ENCODE peak calls at places on chromosomes 3 and 15, in five cellular contexts. W, Z, B, O and L are unnamed samples.

GRCh38 chr3:154122912-154123559 is 1.8 kb downstream of the ARHGEF26 start:
- DNase-seq in W (peak), Z (peak), B (no peak), O (no peak), L (peak)

GRCh38 chr3:99410789-99411311 is 227.5 kb upstream of the COL8A1 start:
- DNase-seq in W (peak), Z (peak), B (no peak), O (peak), L (no peak)

GRCh38 chr3:100040446-100040845 is 73.9 kb downstream of the FILIP1L start:
- DNase-seq in W (peak), Z (peak), B (no peak), O (no peak), L (no peak)

GRCh38 chr3:194714564-194714963 is 28.9 kb downstream of the FAM43A start:
- DNase-seq in W (no peak), Z (no peak), B (no peak), O (no peak), L (no peak)

GRCh38 chr3:61872077-61872706 is 310.8 kb downstream of the PTPRG start:
- DNase-seq in W (no peak), Z (no peak), B (no peak), O (no peak), L (no peak)

GRCh38 chr3:197025736-197026480 is 3.7 kb downstream of the MELTF start:
- DNase-seq in W (no peak), Z (no peak), B (no peak), O (no peak), L (no peak)

GRCh38 chr15:67144609-67145306 is 79.4 kb downstream of the SMAD3 start:
- DNase-seq in W (no peak), Z (peak), B (no peak), O (no peak), L (no peak)

GRCh38 chr3:27556854-27557253 is 72.7 kb upstream of the SLC4A7 start:
- DNase-seq in W (peak), Z (peak), B (no peak), O (no peak), L (no peak)

GRCh38 chr3:68771683-68772082 is 160.7 kb downstream of the TAFA4 start:
- DNase-seq in W (no peak), Z (no peak), B (no peak), O (no peak), L (no peak)

GRCh38 chr15:96047255-96047931 is 283.1 kb upstream of the NR2F2 start:
- DNase-seq in W (no peak), Z (peak), B (no peak), O (no peak), L (no peak)

GRCh38 chr3:29901097-29901496 is 620.2 kb downstream of the RBMS3 start:
- DNase-seq in W (no peak), Z (no peak), B (no peak), O (no peak), L (no peak)

GRCh38 chr15:63818191-63818590 is 15.6 kb downstream of the HERC1 start:
- DNase-seq in W (no peak), Z (no peak), B (no peak), O (peak), L (no peak)

GRCh38 chr3:122628567-122628966 is 51.1 kb downstream of the PARP15 start:
- DNase-seq in W (peak), Z (peak), B (no peak), O (no peak), L (no peak)

GRCh38 chr3:124315215-124316033 is 323.5 kb upstream of the ROPN1 start:
- DNase-seq in W (peak), Z (peak), B (peak), O (no peak), L (no peak)

GRCh38 chr3:41987627-41988026 is 25.7 kb upstream of the ULK4 start:
- DNase-seq in W (no peak), Z (no peak), B (no peak), O (no peak), L (no peak)

GRCh38 chr3:54433846-54434245 is 311.5 kb downstream of the CACNA2D3 start:
- DNase-seq in W (peak), Z (no peak), B (peak), O (peak), L (no peak)

GRCh38 chr3:163045945-163046344 is 1549.3 kb downstream of the OTOL1 start:
- DNase-seq in W (no peak), Z (no peak), B (no peak), O (no peak), L (no peak)

GRCh38 chr15:39100106-39100505 is 480.8 kb upstream of the THBS1 start:
- DNase-seq in W (no peak), Z (peak), B (no peak), O (no peak), L (no peak)

GRCh38 chr3:149391960-149392359 is 14.5 kb upstream of the TM4SF1 start:
- DNase-seq in W (no peak), Z (no peak), B (no peak), O (no peak), L (no peak)

GRCh38 chr3:110457508-110457907 is 614.1 kb upstream of the NECTIN3 start:
- DNase-seq in W (no peak), Z (no peak), B (no peak), O (no peak), L (no peak)

GRCh38 chr3:185900228-185900627 is 37.6 kb downstream of the TRA2B start:
- DNase-seq in W (peak), Z (peak), B (peak), O (no peak), L (peak)

GRCh38 chr15:62110000-62110851 is 43.4 kb downstream of the C2CD4A start:
- DNase-seq in W (peak), Z (peak), B (no peak), O (no peak), L (no peak)

GRCh38 chr3:105415981-105416380 is 49.3 kb downstream of the ALCAM start:
- DNase-seq in W (no peak), Z (no peak), B (no peak), O (no peak), L (no peak)

GRCh38 chr3:112689385-112689784 is 48.4 kb upstream of the CCDC80 start:
- DNase-seq in W (no peak), Z (no peak), B (no peak), O (no peak), L (no peak)

GRCh38 chr15:81314378-81314777 is 9.6 kb downstream of the STARD5 start:
- DNase-seq in W (no peak), Z (no peak), B (no peak), O (no peak), L (no peak)

GRCh38 chr3:163779396-163780344 is 1298.6 kb downstream of the SI start:
- DNase-seq in W (no peak), Z (no peak), B (peak), O (peak), L (no peak)

GRCh38 chr3:50238549-50239026 is 2.6 kb downstream of the GNAI2 start:
- DNase-seq in W (peak), Z (peak), B (no peak), O (no peak), L (no peak)

GRCh38 chr15:62999923-63000484 is 42.5 kb upstream of the TPM1 start:
- DNase-seq in W (no peak), Z (no peak), B (no peak), O (peak), L (no peak)

GRCh38 chr3:132417695-132418520 is 606 bp downstream of the DNAJC13 start:
- DNase-seq in W (peak), Z (peak), B (no peak), O (peak), L (peak)

GRCh38 chr15:60408438-60409105 is 10.8 kb upstream of the ANXA2 start:
- DNase-seq in W (peak), Z (peak), B (no peak), O (no peak), L (peak)

GRCh38 chr3:146163584-146163983 is 2.6 kb upstream of the PLOD2 start:
- DNase-seq in W (peak), Z (peak), B (no peak), O (no peak), L (no peak)

GRCh38 chr15:64247906-64248541 is 85.2 kb upstream of the PPIB start:
- DNase-seq in W (peak), Z (peak), B (peak), O (no peak), L (no peak)

GRCh38 chr15:39247574-39247973 is 333.3 kb upstream of the THBS1 start:
- DNase-seq in W (peak), Z (peak), B (no peak), O (no peak), L (no peak)

GRCh38 chr3:171219258-171219657 is 192.7 kb upstream of the SLC2A2 start:
- DNase-seq in W (no peak), Z (no peak), B (no peak), O (no peak), L (no peak)

GRCh38 chr3:39189648-39190269 is 2.6 kb downstream of the XIRP1 start:
- DNase-seq in W (peak), Z (peak), B (peak), O (peak), L (peak)

GRCh38 chr3:99765042-99765942 is 52.4 kb upstream of the CMSS1 start:
- DNase-seq in W (no peak), Z (peak), B (no peak), O (no peak), L (no peak)

GRCh38 chr15:96363692-96364091 is 33.2 kb downstream of the NR2F2 start:
- DNase-seq in W (no peak), Z (no peak), B (no peak), O (peak), L (no peak)

GRCh38 chr3:114155370-114155821 is 23.5 kb downstream of the DRD3 start:
- DNase-seq in W (peak), Z (peak), B (peak), O (peak), L (no peak)
- TF ChIP-seq EZH2phosphoT487 in W (no peak), Z (no peak), B (no peak), O (no peak), L (no peak)

GRCh38 chr15:33724321-33725036 is 243.8 kb upstream of the CHRM5 start:
- DNase-seq in W (no peak), Z (no peak), B (no peak), O (no peak), L (no peak)
- H3K9ac ChIP-seq in W (no peak), Z (no peak), B (no peak), O (no peak), L (no peak)

DNA sequence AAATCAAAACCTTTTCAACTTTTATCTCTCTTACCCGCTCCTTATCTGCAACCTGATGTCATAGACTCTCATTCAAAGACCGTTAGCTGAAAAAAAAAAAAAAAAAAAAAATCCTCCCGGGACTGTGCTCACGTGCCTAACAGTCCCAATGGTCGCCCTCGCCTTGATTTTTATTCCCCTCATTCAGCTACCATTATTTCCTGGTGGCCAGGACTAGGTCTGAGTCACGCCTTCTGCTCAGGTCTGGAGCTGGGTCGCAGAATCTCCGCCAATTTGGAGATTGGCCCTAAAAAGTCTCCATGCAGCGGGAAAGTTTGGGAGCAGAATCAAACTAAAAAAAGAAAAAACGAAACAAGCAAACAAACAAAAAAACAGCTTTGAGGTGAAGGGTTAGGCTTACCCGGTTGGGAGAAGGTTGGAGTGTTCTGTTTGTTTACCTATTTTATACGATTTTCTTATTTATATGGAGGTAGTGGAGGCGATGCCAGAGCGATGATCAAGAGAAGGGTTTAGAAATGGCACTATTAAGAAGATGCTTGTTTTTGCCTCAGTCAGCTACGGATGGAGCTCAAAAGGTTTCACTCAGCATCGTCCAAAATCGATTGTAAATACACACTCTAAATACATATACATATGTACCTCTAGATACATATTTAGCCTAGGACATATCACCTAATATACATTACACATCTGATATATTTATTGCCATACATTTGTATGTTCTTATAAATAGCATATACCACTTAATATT is 51.1 kb downstream of the ZIC4 start:
- DNase-seq in W (no peak), Z (no peak), B (no peak), O (peak), L (no peak)
- TF ChIP-seq EZH2 in W (no peak), Z (peak), B (no peak), O (no peak), L (no peak)

GRCh38 chr15:100334015-100334414 is 7.8 kb downstream of the ADAMTS17 start:
- DNase-seq in W (no peak), Z (no peak), B (no peak), O (no peak), L (no peak)

GRCh38 chr15:100336061-100336460 is 5.7 kb downstream of the ADAMTS17 start:
- DNase-seq in W (no peak), Z (no peak), B (no peak), O (peak), L (no peak)

GRCh38 chr15:100334456-100334855 is 7.3 kb downstream of the ADAMTS17 start:
- DNase-seq in W (no peak), Z (no peak), B (no peak), O (no peak), L (no peak)

GRCh38 chr15:100334905-100335304 is 6.9 kb downstream of the ADAMTS17 start:
- DNase-seq in W (no peak), Z (no peak), B (no peak), O (no peak), L (no peak)

GRCh38 chr15:100335335-100335999 is 6.3 kb downstream of the ADAMTS17 start:
- DNase-seq in W (peak), Z (no peak), B (no peak), O (peak), L (no peak)
- TF ChIP-seq EZH2phosphoT487 in W (no peak), Z (no peak), B (no peak), O (no peak), L (no peak)

DNA sequence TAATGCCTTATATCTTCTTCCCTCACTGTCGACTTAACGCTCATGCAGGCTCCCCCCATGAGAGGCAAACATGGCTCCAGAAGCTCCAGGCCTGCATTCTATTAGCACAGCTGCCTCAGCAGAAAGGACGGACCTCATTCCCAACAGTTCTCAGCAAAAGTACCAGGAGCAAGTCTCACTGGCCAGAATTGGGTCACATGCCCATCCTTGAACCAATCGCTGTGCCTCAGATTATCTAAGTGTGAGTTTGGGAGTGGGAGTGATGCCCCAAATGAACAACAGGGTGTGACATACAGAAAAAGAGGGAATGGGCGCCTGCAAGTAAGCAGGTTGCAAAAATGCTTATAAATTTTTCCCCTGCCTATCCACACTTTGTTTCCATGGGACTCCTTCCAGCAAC is 4.3 kb upstream of the RAD18 start:
- DNase-seq in W (no peak), Z (no peak), B (no peak), O (no peak), L (no peak)
- H3K9ac ChIP-seq in W (no peak), Z (no peak), B (no peak), O (no peak), L (no peak)

DNA sequence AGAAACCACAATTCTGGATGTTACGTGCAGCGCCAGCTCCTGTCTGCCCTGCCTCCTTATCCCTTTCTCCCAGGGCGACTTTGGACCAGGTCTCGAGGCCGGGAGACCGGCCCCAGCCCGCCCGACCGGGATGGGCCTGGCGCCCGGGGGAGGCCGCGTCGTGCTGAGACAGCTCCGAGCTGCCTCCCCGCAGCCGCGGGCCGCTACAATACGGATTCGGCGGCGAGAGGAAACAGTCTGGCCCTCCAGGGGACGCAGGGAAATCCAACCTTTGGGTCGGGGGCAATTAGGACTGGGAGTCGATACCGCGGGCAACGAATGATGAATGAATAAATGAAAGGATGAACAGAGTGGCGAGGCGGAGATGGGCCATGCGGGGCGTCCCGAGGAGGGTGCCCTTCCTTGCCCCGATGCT is 535 bp downstream of the GRAMD2A start:
- DNase-seq in W (no peak), Z (peak), B (no peak), O (peak), L (no peak)
- TF ChIP-seq EZH2 in W (no peak), Z (no peak), B (no peak), O (peak), L (no peak)

GRCh38 chr3:58584690-58585004 is 7.5 kb upstream of the FAM107A start:
- DNase-seq in W (no peak), Z (peak), B (no peak), O (no peak), L (peak)

GRCh38 chr3:58585005-58585786 is 8.0 kb upstream of the FAM107A start:
- DNase-seq in W (peak), Z (peak), B (peak), O (peak), L (peak)

GRCh38 chr3:58580826-58581327 is 3.7 kb upstream of the FAM107A start:
- DNase-seq in W (no peak), Z (no peak), B (no peak), O (no peak), L (no peak)

GRCh38 chr3:58578873-58579272 is 1.7 kb upstream of the FAM107A start:
- DNase-seq in W (no peak), Z (no peak), B (no peak), O (no peak), L (no peak)

DNA sequence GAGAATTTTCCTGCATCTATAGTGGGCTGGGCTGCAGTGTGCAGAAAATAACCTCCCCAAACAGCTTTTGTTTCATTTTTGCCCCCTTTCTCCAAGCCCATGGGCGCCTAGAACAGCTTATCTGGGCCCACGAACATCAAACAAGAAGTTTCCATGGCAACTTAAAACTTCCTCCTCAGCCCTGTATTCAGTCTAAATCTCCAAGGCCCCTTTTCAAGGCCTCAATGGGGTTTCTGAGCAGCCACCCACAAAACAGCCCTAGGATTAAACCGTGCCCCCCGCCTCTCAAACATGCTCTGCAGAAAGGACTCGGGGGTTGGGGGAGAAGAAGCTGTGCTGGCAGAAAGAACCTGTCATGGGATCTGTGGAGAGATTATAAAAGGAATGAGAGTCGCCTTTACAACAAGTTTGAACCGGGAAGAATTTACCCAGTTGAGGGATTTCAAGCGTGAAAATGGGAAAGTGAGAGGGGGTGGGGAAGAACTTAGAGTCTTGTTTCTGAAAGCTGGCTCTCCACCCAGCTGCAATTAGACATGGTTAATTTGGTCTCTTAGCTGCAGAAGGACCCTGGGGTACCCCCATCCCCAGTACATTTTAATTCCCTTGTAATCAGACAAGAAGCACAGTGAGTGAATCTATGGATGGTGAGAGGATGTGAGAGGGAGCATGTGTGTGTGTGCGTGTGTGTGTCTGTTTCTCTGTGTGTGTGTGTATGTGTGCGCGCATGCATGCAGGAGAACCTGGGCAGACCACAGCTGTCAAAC is 4.3 kb upstream of the FAM107A start:
- DNase-seq in W (no peak), Z (no peak), B (no peak), O (peak), L (no peak)
- TF ChIP-seq EZH2phosphoT487 in W (no peak), Z (no peak), B (no peak), O (peak), L (no peak)